ENCODE peak calls at places on chromosomes 7 and 10, in six cellular contexts. U, I, M, E, Q and F are unnamed samples.

GRCh38 chr10:119517235-119518141 is 25.0 kb downstream of the RGS10 start:
- DNase-seq in U (no peak), I (peak; percentile 44), M (no peak), E (no peak), Q (peak; percentile 78), F (no peak)

GRCh38 chr10:113552014-113552413 is 839 bp upstream of the HABP2 start:
- DNase-seq in U (no peak), I (no peak), M (peak; percentile 89), E (no peak), Q (no peak), F (no peak)

GRCh38 chr7:132650498-132650897 is 74.2 kb upstream of the PLXNA4 start:
- DNase-seq in U (no peak), I (no peak), M (peak; percentile 54), E (no peak), Q (peak; percentile 88), F (peak; percentile 88)

GRCh38 chr10:119849031-119849789 is 23.4 kb downstream of the MCMBP start:
- DNase-seq in U (no peak), I (no peak), M (no peak), E (no peak), Q (peak; percentile 75), F (peak; percentile 64)

GRCh38 chr10:119138341-119139306 is 26.9 kb downstream of the SFXN4 start:
- DNase-seq in U (no peak), I (no peak), M (no peak), E (no peak), Q (no peak), F (no peak)

GRCh38 chr10:64033710-64034109 is 512.5 kb downstream of the REEP3 start:
- DNase-seq in U (no peak), I (no peak), M (no peak), E (no peak), Q (no peak), F (no peak)

GRCh38 chr7:1096156-1097119 is 8.5 kb downstream of the GPER1 start:
- DNase-seq in U (no peak), I (no peak), M (no peak), E (no peak), Q (no peak), F (no peak)

GRCh38 chr7:139681463-139681755 is 96.4 kb downstream of the HIPK2 start:
- DNase-seq in U (no peak), I (no peak), M (no peak), E (no peak), Q (peak; percentile 58), F (no peak)

GRCh38 chr7:6344278-6344677 is 71.9 kb upstream of the CYTH3 start:
- DNase-seq in U (no peak), I (no peak), M (no peak), E (no peak), Q (no peak), F (no peak)

GRCh38 chr10:71449026-71449425 is 52.3 kb downstream of the CDH23 start:
- DNase-seq in U (no peak), I (no peak), M (no peak), E (no peak), Q (no peak), F (no peak)

GRCh38 chr10:60203993-60204618 is 185.6 kb downstream of the ANK3 start:
- DNase-seq in U (no peak), I (peak; percentile 56), M (peak; percentile 42), E (peak; percentile 4), Q (no peak), F (no peak)

GRCh38 chr7:45921699-45922519 is 837 bp upstream of the IGFBP3 start:
- DNase-seq in U (no peak), I (peak; percentile 53), M (peak; percentile 54), E (no peak), Q (no peak), F (no peak)

GRCh38 chr7:149285581-149285975 is 23.6 kb downstream of the ZNF783 start:
- DNase-seq in U (no peak), I (peak; percentile 24), M (no peak), E (no peak), Q (no peak), F (no peak)

GRCh38 chr7:77473240-77474005 is 57.3 kb upstream of the GSAP start:
- DNase-seq in U (no peak), I (no peak), M (peak; percentile 35), E (no peak), Q (no peak), F (no peak)

GRCh38 chr10:13629116-13629515 is 42.4 kb downstream of the PRPF18 start:
- DNase-seq in U (no peak), I (no peak), M (no peak), E (no peak), Q (no peak), F (peak; percentile 79)

GRCh38 chr7:102279537-102280400 is 6.9 kb upstream of the SH2B2 start:
- DNase-seq in U (peak; percentile 19), I (peak; percentile 70), M (no peak), E (peak; percentile 10), Q (peak; percentile 47), F (no peak)

GRCh38 chr7:120805636-120806388 is 52.1 kb downstream of the TSPAN12 start:
- DNase-seq in U (no peak), I (peak; percentile 69), M (peak; percentile 41), E (no peak), Q (peak; percentile 43), F (no peak)

GRCh38 chr10:16809074-16809718 is 8.0 kb downstream of the RSU1 start:
- DNase-seq in U (peak; percentile 3), I (peak; percentile 43), M (peak; percentile 30), E (no peak), Q (peak; percentile 44), F (no peak)

GRCh38 chr10:47019546-47019945 is 108.3 kb downstream of the PTPN20 start:
- DNase-seq in U (no peak), I (no peak), M (no peak), E (no peak), Q (no peak), F (no peak)

GRCh38 chr10:75932921-75933320 is 501.5 kb downstream of the LRMDA start:
- DNase-seq in U (no peak), I (no peak), M (no peak), E (no peak), Q (no peak), F (no peak)

GRCh38 chr7:26648429-26649015 is 215.9 kb downstream of the SKAP2 start:
- DNase-seq in U (no peak), I (no peak), M (peak; percentile 68), E (no peak), Q (peak; percentile 72), F (peak; percentile 31)

GRCh38 chr7:50853311-50853710 is 70.6 kb upstream of the GRB10 start:
- DNase-seq in U (no peak), I (no peak), M (no peak), E (no peak), Q (no peak), F (no peak)

GRCh38 chr7:87574630-87575029 is 26.1 kb downstream of the ABCB1 start:
- DNase-seq in U (no peak), I (peak; percentile 11), M (peak; percentile 85), E (no peak), Q (peak; percentile 67), F (peak; percentile 24)

GRCh38 chr7:130454959-130455358 is 14.1 kb upstream of the CEP41 start:
- DNase-seq in U (no peak), I (no peak), M (peak; percentile 23), E (no peak), Q (no peak), F (no peak)

GRCh38 chr7:115548756-115549155 is 481.8 kb downstream of the TFEC start:
- DNase-seq in U (no peak), I (no peak), M (no peak), E (no peak), Q (peak; percentile 20), F (no peak)

GRCh38 chr7:36148422-36149065 is 4.5 kb upstream of the EEPD1 start:
- DNase-seq in U (no peak), I (no peak), M (peak; percentile 35), E (no peak), Q (no peak), F (no peak)

GRCh38 chr10:78937800-78938694 is 130.7 kb upstream of the ZMIZ1 start:
- DNase-seq in U (no peak), I (no peak), M (no peak), E (no peak), Q (no peak), F (no peak)

GRCh38 chr10:113854019-113854756 is at the start of the genes DCLRE1A and NHLRC2:
- DNase-seq in U (peak; percentile 70), I (peak; percentile 87), M (peak; percentile 47), E (peak; percentile 64), Q (peak; percentile 68), F (no peak)

GRCh38 chr7:32255036-32255435 is 184.8 kb upstream of the PDE1C start:
- DNase-seq in U (no peak), I (no peak), M (no peak), E (no peak), Q (no peak), F (no peak)

GRCh38 chr7:128215739-128216138 is 25.3 kb upstream of the LEP start:
- DNase-seq in U (no peak), I (no peak), M (no peak), E (no peak), Q (no peak), F (no peak)

GRCh38 chr10:130806426-130806825 is 505.1 kb downstream of the TCERG1L start:
- DNase-seq in U (no peak), I (no peak), M (no peak), E (no peak), Q (no peak), F (no peak)

GRCh38 chr7:15686957-15687644 is 618 bp upstream of the MEOX2 start:
- DNase-seq in U (no peak), I (no peak), M (no peak), E (no peak), Q (no peak), F (no peak)

GRCh38 chr7:116025098-116025809 is 5.3 kb downstream of the TFEC start:
- DNase-seq in U (no peak), I (peak; percentile 38), M (peak; percentile 55), E (no peak), Q (peak; percentile 54), F (no peak)

GRCh38 chr7:70006411-70006920 is 408.2 kb downstream of the AUTS2 start:
- DNase-seq in U (no peak), I (no peak), M (no peak), E (no peak), Q (no peak), F (no peak)

GRCh38 chr7:29328811-29329210 is 134.2 kb downstream of the CHN2 start:
- DNase-seq in U (no peak), I (no peak), M (peak; percentile 73), E (no peak), Q (no peak), F (no peak)

GRCh38 chr10:22252286-22252800 is 34.5 kb upstream of the EBLN1 start:
- DNase-seq in U (peak; percentile 58), I (peak; percentile 60), M (peak; percentile 25), E (peak; percentile 44), Q (no peak), F (no peak)

GRCh38 chr10:44857363-44858016 is 53.6 kb upstream of the TMEM72 start:
- DNase-seq in U (no peak), I (peak; percentile 62), M (peak; percentile 32), E (peak; percentile 16), Q (peak; percentile 67), F (no peak)

GRCh38 chr7:12207046-12207445 is 4.0 kb upstream of the TMEM106B start:
- DNase-seq in U (no peak), I (no peak), M (no peak), E (no peak), Q (no peak), F (no peak)